ENCODE peak calls at places on chromosomes 2 and 18, in nine cellular contexts. R, H, G, N, V, X, C, F and S are unnamed samples.

GRCh38 chr18:55189972-55190371 is 230.7 kb upstream of the CCDC68 start:
- DNase-seq in H (peak; percentile 3), X (no peak), N (peak; percentile 40), R (no peak), C (no peak), V (no peak), G (no peak), F (no peak), S (no peak)

GRCh38 chr2:64854773-64855237 is 134.4 kb upstream of the SLC1A4 start:
- DNase-seq in N (peak; percentile 22), G (peak; percentile 65), V (peak; percentile 68), X (no peak), R (no peak), H (no peak), C (no peak), F (no peak), S (no peak)

GRCh38 chr18:5309888-5310470 is 14.5 kb upstream of the ZBTB14 start:
- DNase-seq in C (no peak), R (no peak), N (peak; percentile 12), V (no peak), X (no peak), F (no peak), G (no peak), H (no peak), S (no peak)

GRCh38 chr18:62829936-62830335 is 114.6 kb downstream of the PHLPP1 start:
- DNase-seq in V (no peak), F (no peak), H (no peak), C (no peak), R (no peak), X (no peak), N (no peak), G (no peak), S (no peak)

GRCh38 chr18:38644875-38645641 is 1079.5 kb upstream of the CELF4 start:
- DNase-seq in R (no peak), G (no peak), V (no peak), C (no peak), H (no peak), X (peak; percentile 48), F (no peak), N (no peak), S (no peak)

GRCh38 chr2:68185541-68186164 is 28.0 kb downstream of the PNO1 start:
- DNase-seq in F (peak; percentile 66), R (no peak), X (no peak), N (peak; percentile 20), H (peak; percentile 30), G (peak; percentile 39), C (peak; percentile 10), V (peak; percentile 45), S (peak; percentile 57)

GRCh38 chr2:160232905-160233475 is 32.9 kb upstream of the ITGB6 start:
- DNase-seq in V (no peak), G (no peak), X (no peak), R (no peak), H (no peak), C (no peak), F (no peak), N (no peak), S (no peak)

GRCh38 chr2:178716394-178716793 is 90.8 kb downstream of the TTN start:
- DNase-seq in R (no peak), N (no peak), F (no peak), H (no peak), X (no peak), V (no peak), G (no peak), C (no peak), S (no peak)

GRCh38 chr18:55264108-55264507 is 304.8 kb upstream of the CCDC68 start:
- DNase-seq in X (no peak), F (no peak), V (peak; percentile 46), C (no peak), R (no peak), G (no peak), H (no peak), N (peak; percentile 31), S (no peak)

GRCh38 chr2:187057466-187057865 is 208.5 kb upstream of the ZSWIM2 start:
- DNase-seq in G (no peak), N (no peak), R (no peak), F (no peak), H (no peak), V (no peak), C (no peak), X (no peak), S (no peak)

GRCh38 chr2:149611100-149611820 is 23.7 kb upstream of the MMADHC start:
- DNase-seq in N (no peak), R (no peak), X (peak; percentile 68), F (no peak), G (no peak), H (no peak), V (no peak), C (no peak), S (no peak)

GRCh38 chr2:191811807-191812602 is 34.9 kb downstream of the CAVIN2 start:
- DNase-seq in C (peak; percentile 77), N (peak; percentile 62), V (peak; percentile 85), R (no peak), G (peak; percentile 49), X (peak; percentile 51), H (peak; percentile 59), F (peak; percentile 64), S (no peak)

GRCh38 chr2:181785677-181786344 is 105.5 kb upstream of the NEUROD1 start:
- DNase-seq in G (no peak), H (peak; percentile 36), R (no peak), C (peak; percentile 54), X (no peak), F (no peak), V (no peak), N (peak; percentile 91), S (no peak)

GRCh38 chr2:213042262-213042661 is 109.2 kb downstream of the IKZF2 start:
- DNase-seq in V (no peak), X (no peak), R (no peak), H (no peak), F (no peak), C (no peak), G (no peak), N (no peak), S (no peak)